ENCODE peak calls at places on chromosomes 3 and 15, in five cellular contexts. V is spleen, C is endodermal cell, T is ovary, N is mesendoderm. H is an unnamed sample.

GRCh38 chr3:83065861-83066260 is 1304.4 kb upstream of the GBE1 start:
- DNase-seq in V (no peak), C (no peak), T (no peak), N (no peak), H (no peak)

GRCh38 chr3:72217570-72217969 is 432.6 kb upstream of the PROK2 start:
- DNase-seq in V (no peak), C (no peak), T (no peak), N (no peak), H (no peak)

GRCh38 chr3:81451611-81452010 is 309.8 kb downstream of the GBE1 start:
- DNase-seq in V (no peak), C (no peak), T (no peak), N (peak), H (no peak)

GRCh38 chr15:58463815-58464697 is 32.3 kb downstream of the LIPC start:
- DNase-seq in V (no peak), C (no peak), T (no peak), N (no peak), H (no peak)

GRCh38 chr15:57153140-57153539 is 223.2 kb upstream of the CGNL1 start:
- DNase-seq in V (no peak), C (no peak), T (no peak), N (no peak), H (peak)

GRCh38 chr3:174538116-174538515 is 321.0 kb upstream of the NAALADL2 start:
- DNase-seq in V (no peak), C (no peak), T (no peak), N (no peak), H (no peak)

GRCh38 chr3:108548304-108548703 is 37.9 kb upstream of the MYH15 start:
- DNase-seq in V (no peak), C (no peak), T (no peak), N (no peak), H (no peak)

GRCh38 chr3:17398959-17399551 is 343.4 kb downstream of the TBC1D5 start:
- DNase-seq in V (no peak), C (no peak), T (no peak), N (no peak), H (no peak)

GRCh38 chr3:37484884-37485559 is 310.6 kb upstream of the LRRFIP2 start:
- DNase-seq in V (no peak), C (no peak), T (no peak), N (no peak), H (no peak)

GRCh38 chr3:156577731-156578130 is 22.8 kb upstream of the SSR3 start:
- DNase-seq in V (no peak), C (no peak), T (no peak), N (no peak), H (no peak)

GRCh38 chr15:74396445-74397238 is 29.2 kb upstream of the CYP11A1 start:
- DNase-seq in V (peak), C (peak), T (no peak), N (peak), H (peak)

GRCh38 chr3:9970020-9970652 is 16.5 kb downstream of the EMC3 start:
- DNase-seq in V (no peak), C (no peak), T (no peak), N (no peak), H (no peak)

DNA sequence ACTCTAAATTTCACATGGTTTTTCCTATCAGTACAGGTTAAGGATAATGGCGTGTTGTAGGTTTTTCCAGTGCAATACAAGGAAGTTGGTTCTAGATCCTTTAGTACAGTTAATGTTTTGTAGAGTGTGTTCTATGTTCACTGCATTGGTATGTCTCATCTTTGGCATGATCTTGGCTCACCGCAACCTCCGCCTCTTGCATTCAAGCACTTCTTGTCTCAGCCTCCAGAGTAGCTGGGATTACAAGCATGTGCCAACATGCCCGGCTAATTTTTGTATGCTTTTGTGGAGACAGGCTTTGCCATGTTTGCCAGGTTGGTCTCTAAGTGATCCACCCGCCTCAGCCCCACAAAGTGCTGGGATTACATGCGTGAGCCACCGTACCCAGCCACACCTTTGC is 30.4 kb downstream of the SNRPN start:
- DNase-seq in V (no peak), C (no peak), T (no peak), N (no peak), H (no peak)
- H3K4me3 ChIP-seq in V (no peak), C (no peak), T (no peak), N (no peak), H (no peak)

GRCh38 chr15:42577514-42578031 is 2.2 kb downstream of the STARD9 start:
- DNase-seq in V (no peak), C (peak), T (no peak), N (peak), H (no peak)
- H3K4me3 ChIP-seq in V (no peak), C (no peak), T (no peak), N (no peak), H (no peak)

GRCh38 chr3:96966181-96966929 is 152.0 kb downstream of the EPHA6 start:
- DNase-seq in V (no peak), C (no peak), T (no peak), N (no peak), H (no peak)

GRCh38 chr3:96970211-96970610 is 155.8 kb downstream of the EPHA6 start:
- DNase-seq in V (no peak), C (no peak), T (no peak), N (no peak), H (no peak)
- H3K4me3 ChIP-seq in V (no peak), C (no peak), T (no peak), N (no peak), H (no peak)

GRCh38 chr3:14947105-14947885 is at the start of gene NR2C2:
- DNase-seq in V (peak), C (peak), T (peak), N (peak), H (peak)

GRCh38 chr3:14950274-14950673 is 2.9 kb downstream of the NR2C2 start:
- DNase-seq in V (no peak), C (no peak), T (no peak), N (no peak), H (no peak)

GRCh38 chr3:14948609-14949038 is 1.2 kb downstream of the NR2C2 start:
- DNase-seq in V (no peak), C (no peak), T (no peak), N (no peak), H (no peak)

GRCh38 chr3:14947886-14948608 is 664 bp downstream of the NR2C2 start:
- DNase-seq in V (peak), C (peak), T (peak), N (peak), H (peak)

DNA sequence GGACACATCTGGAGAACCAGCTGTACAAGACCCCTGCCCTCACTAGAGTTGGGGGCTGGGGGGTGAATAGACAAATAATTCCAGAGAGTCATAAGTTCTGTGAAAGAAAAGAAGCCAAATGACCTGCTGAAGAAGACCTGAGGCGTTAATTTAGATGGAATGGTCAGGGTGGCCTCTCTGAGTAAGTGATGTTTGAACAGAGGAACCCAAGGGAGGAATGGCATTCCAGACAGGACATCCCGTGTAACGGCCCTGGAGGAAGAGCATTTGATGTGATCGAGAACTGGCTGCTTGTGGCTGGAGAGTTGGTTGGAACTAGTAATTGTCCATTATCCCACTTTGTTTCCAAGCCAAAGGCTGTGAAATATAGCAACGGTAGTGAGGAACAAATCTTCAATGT is 1.7 kb downstream of the NR2C2 start:
- DNase-seq in V (no peak), C (peak), T (no peak), N (peak), H (no peak)
- H3K4me3 ChIP-seq in V (peak), C (peak), T (peak), N (peak), H (peak)

H was measured in GM12864.